ENCODE peak calls at places on chromosomes 4 and X, in five cellular contexts. H is fibroblast of lung, E is mesendoderm, X is Karpas-422, S is OCI-LY7. K is an unnamed sample.

GRCh38 chrX:110847334-110847733 is 51.7 kb upstream of the CHRDL1 start:
- DNase-seq in H (peak), E (peak), X (peak), S (peak), K (peak)

GRCh38 chr4:173758132-173758531 is 228.1 kb upstream of the HAND2 start:
- DNase-seq in H (no peak), E (no peak), X (no peak), S (no peak), K (no peak)

GRCh38 chr4:77308843-77309242 is 151.8 kb downstream of the CCNG2 start:
- DNase-seq in H (peak), E (peak), X (peak), S (peak), K (no peak)

GRCh38 chr4:133802741-133803140 is 398.8 kb downstream of the PABPC4L start:
- DNase-seq in H (peak), E (no peak), X (no peak), S (no peak), K (no peak)

GRCh38 chr4:4575284-4576211 is 33.7 kb upstream of the STX18 start:
- DNase-seq in H (peak), E (peak), X (peak), S (no peak), K (peak)

GRCh38 chrX:109268340-109268739 is 213.5 kb downstream of the GUCY2F start:
- DNase-seq in H (no peak), E (no peak), X (no peak), S (no peak), K (no peak)

GRCh38 chrX:25869761-25870160 is 268.4 kb upstream of the MAGEB18 start:
- DNase-seq in H (peak), E (no peak), X (no peak), S (no peak), K (no peak)

GRCh38 chrX:15816886-15817285 is 26.6 kb downstream of the ZRSR2 start:
- DNase-seq in H (peak), E (peak), X (no peak), S (no peak), K (no peak)

GRCh38 chr4:39451423-39452023 is 7.2 kb downstream of the RPL9 start:
- DNase-seq in H (no peak), E (no peak), X (no peak), S (no peak), K (no peak)

DNA sequence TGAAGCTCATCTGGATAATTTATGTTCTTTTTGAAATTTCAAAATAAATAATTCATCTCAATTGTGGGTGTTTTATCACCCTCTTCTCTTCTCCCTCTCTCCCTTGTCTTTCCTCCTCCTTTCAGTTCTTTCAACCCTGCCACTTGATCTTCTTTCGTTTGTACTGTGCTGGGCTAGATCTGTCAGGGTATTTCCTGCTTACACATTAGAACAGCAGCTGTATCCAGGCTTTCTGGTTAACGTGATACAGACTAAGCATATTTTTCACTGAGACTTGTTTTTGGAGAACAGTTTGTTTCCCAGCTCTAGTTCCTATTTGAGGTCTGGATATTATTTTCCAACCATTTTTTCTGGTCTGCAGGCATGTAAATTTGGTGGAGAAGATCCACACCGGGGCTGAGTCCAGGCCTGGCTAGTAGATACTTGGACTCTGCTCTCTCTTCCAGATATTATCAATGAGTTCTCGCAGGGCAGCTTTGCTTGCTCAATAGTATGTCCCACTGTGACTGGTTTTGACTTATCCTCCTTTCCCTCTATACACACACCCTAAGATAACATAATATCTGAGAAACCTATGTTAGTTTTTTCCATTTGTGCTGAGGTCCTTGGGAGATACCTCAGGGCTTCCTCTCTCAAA is 1310.7 kb upstream of the TENM3 start:
- DNase-seq in H (no peak), E (no peak), X (no peak), S (peak), K (no peak)
- H3K4me2 ChIP-seq in H (no peak), E (no peak), X (no peak), S (no peak), K (no peak)

GRCh38 chr4:52105276-52105675 is 54.2 kb downstream of the SPATA18 start:
- DNase-seq in H (no peak), E (no peak), X (no peak), S (no peak), K (no peak)

GRCh38 chr4:52103314-52103713 is 52.2 kb downstream of the SPATA18 start:
- DNase-seq in H (no peak), E (peak), X (peak), S (no peak), K (no peak)

GRCh38 chr4:52100062-52100461 is 49.0 kb downstream of the SPATA18 start:
- DNase-seq in H (peak), E (no peak), X (peak), S (no peak), K (no peak)

GRCh38 chr4:52106142-52106541 is 55.0 kb downstream of the SPATA18 start:
- DNase-seq in H (no peak), E (no peak), X (no peak), S (no peak), K (no peak)

DNA sequence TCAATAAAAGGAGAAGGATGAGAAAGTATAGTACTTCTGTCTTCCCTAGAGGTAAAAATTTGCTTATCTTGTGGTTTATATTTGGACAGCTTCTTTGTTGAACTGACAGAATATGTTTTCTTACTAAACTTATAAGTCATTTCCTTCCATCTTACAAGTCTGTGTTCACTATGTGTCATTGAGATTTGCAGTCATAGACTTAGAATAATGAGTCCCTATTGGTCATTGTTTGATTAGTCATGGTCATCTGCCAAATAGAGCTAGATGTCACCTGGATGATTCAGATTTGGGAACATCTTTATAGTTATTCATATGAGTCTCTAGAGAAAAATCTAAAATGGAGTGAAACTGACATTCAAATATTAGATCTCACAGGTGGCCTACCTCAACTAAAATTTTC is 51.5 kb downstream of the SPATA18 start:
- DNase-seq in H (peak), E (no peak), X (peak), S (no peak), K (no peak)
- H3K4me2 ChIP-seq in H (no peak), E (no peak), X (peak), S (no peak), K (no peak)

DNA sequence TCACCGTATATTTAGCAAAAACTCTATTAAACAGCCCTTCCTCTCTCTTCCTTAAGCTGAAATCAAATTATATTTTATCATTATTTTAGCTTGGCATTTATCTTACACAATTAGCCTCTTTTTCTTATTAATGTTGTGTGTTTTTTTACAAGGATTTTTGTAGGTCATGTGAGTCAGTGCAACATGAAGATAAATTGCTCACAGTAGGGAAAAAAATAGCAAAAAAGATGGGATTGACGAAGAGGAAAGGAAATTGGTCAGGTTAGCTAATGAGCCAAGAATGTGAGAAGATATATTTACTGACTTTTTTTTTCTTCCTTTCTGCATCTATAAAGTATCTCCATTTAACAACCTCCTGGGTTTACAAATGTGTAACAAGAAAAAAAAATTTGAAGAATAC is 2412.6 kb downstream of the ARAP2 start:
- DNase-seq in H (peak), E (no peak), X (no peak), S (no peak), K (no peak)
- H3K4me2 ChIP-seq in H (no peak), E (no peak), X (no peak), S (no peak), K (no peak)

GRCh38 chrX:115364625-115365024 is 75.1 kb downstream of the LUZP4 start:
- DNase-seq in H (peak), E (no peak), X (no peak), S (no peak), K (peak)

GRCh38 chrX:115366535-115366934 is 77.0 kb downstream of the LUZP4 start:
- DNase-seq in H (no peak), E (no peak), X (no peak), S (no peak), K (no peak)

GRCh38 chrX:115367455-115367854 is 77.9 kb downstream of the LUZP4 start:
- DNase-seq in H (peak), E (peak), X (no peak), S (no peak), K (no peak)

GRCh38 chrX:115360220-115360781 is 70.8 kb downstream of the LUZP4 start:
- DNase-seq in H (peak), E (no peak), X (no peak), S (no peak), K (no peak)

DNA sequence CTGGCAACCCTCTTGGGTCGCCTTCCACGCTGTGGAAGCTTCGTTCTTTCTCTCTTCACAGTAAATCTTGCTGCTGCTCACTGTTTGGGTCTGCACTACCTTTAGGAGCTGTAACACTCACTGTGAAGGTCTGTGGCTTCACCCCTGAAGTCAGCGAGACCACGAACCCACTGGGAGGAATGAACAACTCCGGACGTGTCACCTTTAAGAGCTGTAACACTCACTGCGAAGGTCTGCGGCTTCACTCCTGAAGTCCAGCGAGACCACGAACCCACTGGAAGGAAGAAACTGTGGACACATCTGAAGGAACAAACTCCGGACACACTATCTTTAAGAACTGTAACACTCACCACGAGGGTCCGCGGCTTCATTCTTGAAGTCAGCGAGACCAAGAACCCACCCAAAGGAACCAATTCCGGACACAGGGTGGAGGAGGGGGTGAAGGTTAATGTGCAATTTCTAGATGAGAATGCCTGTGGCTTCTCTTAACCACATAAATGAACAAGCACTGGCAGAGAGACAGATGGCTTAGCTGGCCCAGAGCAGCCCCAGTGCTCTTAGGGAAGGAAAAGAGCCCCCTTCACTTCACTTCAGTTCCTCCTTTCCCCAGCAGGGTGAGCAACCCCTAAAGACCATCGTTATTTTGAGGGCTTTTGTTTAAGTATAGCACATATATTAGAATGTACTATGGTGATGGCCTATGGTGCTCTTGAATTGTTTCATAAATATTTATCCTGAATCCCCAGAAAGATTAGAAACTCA is 73.0 kb downstream of the LUZP4 start:
- DNase-seq in H (peak), E (peak), X (peak), S (no peak), K (no peak)
- H3K4me2 ChIP-seq in H (no peak), E (no peak), X (no peak), S (no peak), K (no peak)